ENCODE peak calls at places on chromosomes 3 and 15, in ten cellular contexts. L is spleen; I is heart left ventricle; R is GM23248; V is sigmoid colon; S is H7; C is CD8-positive, alpha-beta memory T cell; Q is AG09309; B is pancreas; P is ovary. E is an unnamed sample.

GRCh38 chr3:62007036-62007435 is 366.3 kb downstream of the FEZF2 start:
- DNase-seq in L (no peak), I (no peak), R (peak), V (no peak), S (no peak), C (no peak), Q (peak), B (no peak), P (no peak), E (no peak)

GRCh38 chr3:58260733-58261132 is 23.1 kb downstream of the ABHD6 start:
- DNase-seq in L (no peak), I (no peak), R (peak), V (no peak), S (no peak), C (no peak), Q (no peak), B (no peak), P (no peak), E (no peak)

GRCh38 chr3:111936967-111937366 is 41.9 kb upstream of the ABHD10 start:
- DNase-seq in L (no peak), I (no peak), R (peak), V (no peak), S (no peak), C (no peak), Q (no peak), B (no peak), P (no peak), E (no peak)

GRCh38 chr15:33994005-33994615 is 25.8 kb downstream of the CHRM5 start:
- DNase-seq in L (no peak), I (no peak), R (peak), V (no peak), S (peak), C (no peak), Q (no peak), B (no peak), P (no peak), E (peak)

GRCh38 chr3:139547666-139548065 is 8.1 kb upstream of the RBP1 start:
- DNase-seq in L (no peak), I (no peak), R (no peak), V (no peak), S (no peak), C (no peak), Q (no peak), B (no peak), P (no peak), E (no peak)

GRCh38 chr3:196518999-196519737 is 4.0 kb upstream of the SMCO1 start:
- DNase-seq in L (no peak), I (peak), R (peak), V (peak), S (peak), C (peak), Q (no peak), B (no peak), P (peak), E (peak)

GRCh38 chr3:72288955-72289707 is 504.2 kb upstream of the PROK2 start:
- DNase-seq in L (peak), I (peak), R (peak), V (peak), S (peak), C (peak), Q (peak), B (peak), P (no peak), E (no peak)

GRCh38 chr15:76994971-76995945 is at the start of gene PSTPIP1:
- DNase-seq in L (peak), I (no peak), R (peak), V (peak), S (peak), C (peak), Q (no peak), B (no peak), P (peak), E (peak)

GRCh38 chr3:17233398-17233800 is 348.6 kb downstream of the PLCL2 start:
- DNase-seq in L (no peak), I (no peak), R (peak), V (no peak), S (peak), C (peak), Q (peak), B (no peak), P (no peak), E (peak)

GRCh38 chr3:191804935-191805334 is 344.0 kb downstream of the PYDC2 start:
- DNase-seq in L (no peak), I (no peak), R (no peak), V (no peak), S (no peak), C (no peak), Q (no peak), B (no peak), P (no peak), E (no peak)

GRCh38 chr3:120693439-120694172 is 11.6 kb upstream of the HGD start:
- DNase-seq in L (no peak), I (no peak), R (peak), V (no peak), S (no peak), C (no peak), Q (no peak), B (no peak), P (no peak), E (no peak)

GRCh38 chr3:7367968-7368367 is 507.1 kb downstream of the GRM7 start:
- DNase-seq in L (no peak), I (no peak), R (no peak), V (no peak), S (no peak), C (no peak), Q (no peak), B (no peak), P (no peak), E (no peak)

GRCh38 chr3:135248217-135248616 is 453.2 kb downstream of the EPHB1 start:
- DNase-seq in L (no peak), I (no peak), R (no peak), V (no peak), S (no peak), C (no peak), Q (no peak), B (no peak), P (no peak), E (no peak)

GRCh38 chr3:177724020-177724638 is 526.8 kb upstream of the TBL1XR1 start:
- DNase-seq in L (no peak), I (peak), R (no peak), V (peak), S (no peak), C (no peak), Q (no peak), B (no peak), P (peak), E (no peak)

GRCh38 chr3:100811779-100812507 is 102.6 kb downstream of the TFG start:
- DNase-seq in L (no peak), I (no peak), R (no peak), V (no peak), S (no peak), C (no peak), Q (no peak), B (no peak), P (no peak), E (no peak)
- H3K4me3 ChIP-seq in L (no peak), I (no peak), R (no peak), V (no peak), S (no peak), C (no peak), Q (no peak), B (no peak), P (no peak), E (no peak)

DNA sequence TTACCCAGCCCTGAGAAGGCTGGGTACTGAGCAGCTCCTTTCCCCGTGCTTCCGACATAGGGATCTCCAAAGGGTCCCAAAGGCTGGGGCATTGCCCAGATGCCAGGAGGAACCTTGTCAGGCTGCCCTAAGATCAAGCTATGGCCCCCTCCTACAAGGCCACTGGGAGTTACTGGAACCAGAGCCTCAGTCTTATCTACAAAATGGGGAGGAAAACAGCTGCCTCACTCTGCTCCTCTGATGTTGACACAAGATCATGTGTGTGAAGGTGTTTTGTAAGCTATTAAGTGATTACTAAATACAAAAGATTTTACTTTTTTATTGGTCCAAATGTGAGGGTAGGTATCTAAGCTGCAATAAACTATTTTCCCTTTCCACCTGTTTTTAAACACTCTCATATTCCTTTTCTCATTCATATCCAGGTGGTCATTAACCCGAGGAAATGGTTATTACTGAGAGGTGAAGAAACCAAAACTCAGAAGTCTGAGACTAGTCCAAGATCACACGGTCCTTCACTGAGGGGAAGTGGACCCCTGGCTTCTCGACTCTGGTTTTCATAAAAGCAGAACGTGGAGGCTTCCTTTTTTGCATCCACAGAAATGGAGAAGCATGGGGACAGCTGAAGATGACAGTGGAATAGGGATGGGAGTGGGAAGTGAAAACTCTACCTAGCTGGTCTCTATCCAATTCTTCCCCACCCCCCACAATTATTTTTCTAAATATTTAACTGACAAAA is 1.7 kb downstream of the ARPIN start:
- DNase-seq in L (no peak), I (no peak), R (no peak), V (no peak), S (no peak), C (no peak), Q (no peak), B (peak), P (no peak), E (no peak)
- H3K4me3 ChIP-seq in L (no peak), I (no peak), R (no peak), V (no peak), S (no peak), C (no peak), Q (no peak), B (peak), P (no peak), E (no peak)

GRCh38 chr15:90892023-90892422 is 7.7 kb downstream of the FES start:
- DNase-seq in L (no peak), I (no peak), R (no peak), V (no peak), S (no peak), C (no peak), Q (no peak), B (no peak), P (no peak), E (no peak)
- H3K4me3 ChIP-seq in L (no peak), I (no peak), R (no peak), V (no peak), S (no peak), C (no peak), Q (no peak), B (no peak), P (no peak), E (no peak)

DNA sequence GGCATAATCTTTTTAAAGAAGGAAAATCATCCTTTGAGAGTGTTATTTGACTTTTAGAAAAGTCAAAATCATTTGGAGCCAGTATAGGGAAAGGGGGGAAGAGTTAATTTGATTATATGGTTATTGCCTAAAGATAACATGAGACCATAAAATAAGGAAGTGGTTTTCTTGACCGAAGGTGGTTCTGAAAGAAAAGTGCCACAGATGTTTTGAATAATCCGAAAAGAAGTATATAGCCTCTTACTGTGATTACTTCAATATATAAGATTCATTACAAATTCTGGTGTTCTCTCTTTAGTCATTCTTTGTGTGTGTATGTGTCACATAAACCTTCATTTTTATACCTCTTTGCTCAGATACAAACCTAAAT is 1.1 kb downstream of the DNAJB11 start:
- DNase-seq in L (no peak), I (no peak), R (no peak), V (no peak), S (no peak), C (no peak), Q (no peak), B (no peak), P (no peak), E (no peak)
- H3K4me3 ChIP-seq in L (peak), I (peak), R (peak), V (peak), S (no peak), C (peak), Q (peak), B (peak), P (peak), E (peak)

DNA sequence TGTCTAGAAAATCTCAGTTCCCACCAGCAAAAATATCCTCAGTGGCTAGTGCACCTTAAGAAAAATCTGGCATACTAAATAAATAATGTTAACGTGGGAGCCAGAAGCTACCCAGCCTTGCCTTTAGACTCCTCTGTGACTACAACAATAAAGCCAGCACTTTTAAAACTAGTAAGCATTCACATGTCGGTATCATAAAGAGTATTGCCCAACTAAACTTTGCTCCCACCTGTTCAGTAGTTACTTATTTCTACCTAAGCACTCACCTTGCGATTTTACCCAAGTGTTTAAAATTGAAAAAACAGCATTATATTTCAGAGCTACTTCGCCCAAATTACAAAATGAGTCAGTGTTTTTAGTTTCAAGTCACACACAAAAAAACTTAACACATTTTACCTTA is 12.8 kb downstream of the ALDH1L1 start:
- DNase-seq in L (no peak), I (no peak), R (no peak), V (no peak), S (no peak), C (no peak), Q (no peak), B (no peak), P (no peak), E (no peak)
- H3K4me3 ChIP-seq in L (no peak), I (no peak), R (no peak), V (no peak), S (no peak), C (no peak), Q (no peak), B (no peak), P (no peak), E (no peak)

GRCh38 chr3:188126271-188126670 is 27.7 kb upstream of the LPP start:
- DNase-seq in L (no peak), I (no peak), R (peak), V (no peak), S (no peak), C (no peak), Q (peak), B (no peak), P (no peak), E (no peak)
- H3K4me3 ChIP-seq in L (no peak), I (no peak), R (no peak), V (no peak), S (no peak), C (no peak), Q (no peak), B (no peak), P (no peak), E (no peak)

GRCh38 chr15:48781481-48782081 is 29.3 kb downstream of the CEP152 start:
- DNase-seq in L (no peak), I (no peak), R (no peak), V (no peak), S (no peak), C (no peak), Q (no peak), B (no peak), P (no peak), E (peak)
- H3K4me3 ChIP-seq in L (no peak), I (no peak), R (no peak), V (no peak), S (no peak), C (no peak), Q (no peak), B (no peak), P (no peak), E (no peak)